ENCODE peak calls at places on chromosome 22, in five cellular contexts. U, R, T, Y and I are unnamed samples.

GRCh38 chr22:23060612-23061400 is 9.5 kb upstream of the GNAZ start:
- DNase-seq in U (no peak), R (no peak), T (no peak), Y (no peak), I (no peak)

GRCh38 chr22:44456661-44457412 is 41.2 kb downstream of the RTL6 start:
- DNase-seq in U (no peak), R (no peak), T (no peak), Y (no peak), I (no peak)

GRCh38 chr22:22770280-22770871 is 117.2 kb upstream of the IGLL5 start:
- DNase-seq in U (peak), R (peak), T (peak), Y (no peak), I (no peak)

GRCh38 chr22:44452531-44453420 is 45.3 kb downstream of the RTL6 start:
- DNase-seq in U (no peak), R (no peak), T (no peak), Y (no peak), I (no peak)

GRCh38 chr22:44531487-44531886 is 33.5 kb upstream of the RTL6 start:
- DNase-seq in U (no peak), R (peak), T (no peak), Y (no peak), I (no peak)

GRCh38 chr22:44963055-44963454 is 46.8 kb downstream of the PHF21B start:
- DNase-seq in U (no peak), R (no peak), T (no peak), Y (no peak), I (no peak)

GRCh38 chr22:41925783-41926460 is 684 bp downstream of the TNFRSF13C start:
- DNase-seq in U (peak), R (no peak), T (peak), Y (no peak), I (no peak)

GRCh38 chr22:40024201-40025061 is 29.7 kb downstream of the FAM83F start:
- DNase-seq in U (peak), R (peak), T (peak), Y (peak), I (peak)

GRCh38 chr22:30260276-30260675 is 6.4 kb downstream of the OSM start:
- DNase-seq in U (no peak), R (no peak), T (no peak), Y (no peak), I (no peak)

GRCh38 chr22:19422440-19423301 is 8.9 kb downstream of the HIRA start:
- DNase-seq in U (no peak), R (peak), T (no peak), Y (no peak), I (peak)

GRCh38 chr22:36453855-36454378 is 27.5 kb downstream of the TXN2 start:
- DNase-seq in U (no peak), R (no peak), T (no peak), Y (no peak), I (no peak)

GRCh38 chr22:43242627-43243026 is 55.7 kb upstream of the TTLL12 start:
- DNase-seq in U (no peak), R (no peak), T (no peak), Y (no peak), I (no peak)

GRCh38 chr22:37758698-37759097 is 49.0 kb upstream of the GCAT start:
- DNase-seq in U (no peak), R (no peak), T (no peak), Y (no peak), I (no peak)